ENCODE peak calls at places on chromosomes 13 and 19, in four cellular contexts. P is cardiac fibroblast, W is fibroblast of lung, F is AG10803. T is an unnamed sample.

GRCh38 chr13:49810464-49810824 is 18.0 kb upstream of the KPNA3 start:
- DNase-seq in W (no peak), F (no peak), P (no peak), T (no peak)

GRCh38 chr19:772730-773436 is 22.0 kb downstream of the MISP start:
- DNase-seq in F (no peak), W (no peak), P (no peak), T (no peak)

GRCh38 chr13:59176775-59177174 is 987.0 kb downstream of the DIAPH3 start:
- DNase-seq in W (no peak), F (no peak), P (no peak), T (no peak)

GRCh38 chr13:23558675-23559536 is 11.3 kb upstream of the TNFRSF19 start:
- DNase-seq in F (peak; percentile 95), P (peak; percentile 96), W (peak; percentile 92), T (peak; percentile 44)

GRCh38 chr13:63472736-63473135 is 2057.1 kb upstream of the PCDH20 start:
- DNase-seq in W (no peak), P (no peak), F (no peak), T (no peak)

GRCh38 chr19:33804021-33804799 is 7.5 kb downstream of the KCTD15 start:
- DNase-seq in F (peak; percentile 71), P (peak; percentile 84), W (peak; percentile 70), T (peak; percentile 57)

GRCh38 chr19:43755256-43755801 is 567 bp upstream of the SMG9 start:
- DNase-seq in W (peak; percentile 69), F (peak; percentile 61), P (peak; percentile 78), T (no peak)

GRCh38 chr13:45352031-45352430 is 11.0 kb upstream of the TPT1 start:
- DNase-seq in P (no peak), F (no peak), W (no peak), T (no peak)

GRCh38 chr13:32225494-32225931 is 89.7 kb downstream of the ZAR1L start:
- DNase-seq in F (peak; percentile 88), W (peak; percentile 69), P (peak; percentile 28), T (peak; percentile 80)

GRCh38 chr19:54457773-54458647 is 5.6 kb downstream of the LENG9 start:
- DNase-seq in P (no peak), W (no peak), F (no peak), T (no peak)

GRCh38 chr13:78382481-78382880 is 220.9 kb downstream of the POU4F1 start:
- DNase-seq in W (peak; percentile 30), P (no peak), F (no peak), T (no peak)

GRCh38 chr13:22926176-22927007 is 254.4 kb upstream of the SGCG start:
- DNase-seq in F (peak; percentile 17), W (peak; percentile 70), P (peak; percentile 31), T (no peak)

GRCh38 chr19:46806651-46807050 is 18.3 kb upstream of the SLC1A5 start:
- DNase-seq in W (no peak), P (no peak), F (no peak), T (no peak)

GRCh38 chr19:30882411-30883005 is 466.7 kb downstream of the TSHZ3 start:
- DNase-seq in W (no peak), F (no peak), P (no peak), T (no peak)

GRCh38 chr19:839146-839872 is 1.5 kb upstream of the PRTN3 start:
- DNase-seq in P (no peak), F (no peak), W (no peak), T (no peak)

GRCh38 chr13:27868639-27869435 is 51.0 kb upstream of the PDX1 start:
- DNase-seq in W (peak; percentile 8), F (peak; percentile 6), P (peak; percentile 16), T (no peak)

GRCh38 chr19:17243854-17244617 is 1.7 kb downstream of the NR2F6 start:
- DNase-seq in P (peak; percentile 54), F (peak; percentile 45), W (peak; percentile 38), T (no peak)

GRCh38 chr13:21420706-21421105 is 38.4 kb downstream of the ZDHHC20 start:
- DNase-seq in F (peak; percentile 12), W (peak; percentile 41), P (no peak), T (no peak)

GRCh38 chr19:33245948-33246728 is 20.5 kb upstream of the SLC7A10 start:
- DNase-seq in W (peak; percentile 30), P (peak; percentile 57), F (no peak), T (no peak)

GRCh38 chr13:26112843-26113242 is 61.0 kb upstream of the SHISA2 start:
- DNase-seq in P (no peak), W (peak; percentile 4), F (no peak), T (no peak)

GRCh38 chr13:98299954-98300350 is 122.9 kb upstream of the RNF113B start:
- DNase-seq in P (peak; percentile 14), F (no peak), W (peak; percentile 61), T (no peak)

GRCh38 chr13:98892077-98892476 is 85.8 kb downstream of the DOCK9 start:
- DNase-seq in P (no peak), W (no peak), F (no peak), T (no peak)

GRCh38 chr13:48862572-48862971 is 113.1 kb upstream of the FNDC3A start:
- DNase-seq in P (no peak), F (no peak), W (peak; percentile 39), T (no peak)

GRCh38 chr13:99123101-99124045 is 77.3 kb upstream of the UBAC2 start:
- DNase-seq in P (no peak), W (peak; percentile 1), F (peak; percentile 70), T (no peak)

GRCh38 chr19:54390942-54391577 is 24.2 kb upstream of the TTYH1 start:
- DNase-seq in F (peak; percentile 65), W (peak; percentile 63), P (peak; percentile 77), T (peak; percentile 53)

GRCh38 chr19:48271531-48272151 is 1.8 kb downstream of the ZNF114 start:
- DNase-seq in W (peak; percentile 50), P (peak; percentile 57), F (peak; percentile 47), T (no peak)

GRCh38 chr19:38650180-38650775 is 2.8 kb downstream of the ACTN4 start:
- DNase-seq in P (no peak), F (no peak), W (no peak), T (no peak)

GRCh38 chr13:110398564-110399507 is 91.8 kb downstream of the COL4A2 start:
- DNase-seq in P (peak; percentile 89), W (peak; percentile 70), F (peak; percentile 81), T (peak; percentile 79)

GRCh38 chr13:44249439-44249838 is 124.2 kb upstream of the SERP2 start:
- DNase-seq in P (peak; percentile 86), F (peak; percentile 83), W (peak; percentile 90), T (peak; percentile 89)

GRCh38 chr13:75473472-75473871 is 8.5 kb downstream of the TBC1D4 start:
- DNase-seq in P (no peak), W (peak; percentile 26), F (no peak), T (no peak)

GRCh38 chr19:33000510-33000909 is 28.5 kb downstream of the FAAP24 start:
- DNase-seq in F (no peak), W (no peak), P (no peak), T (no peak)

GRCh38 chr13:37306778-37307544 is 201.5 kb upstream of the CSNK1A1L start:
- DNase-seq in W (peak; percentile 93), P (peak; percentile 78), F (peak; percentile 95), T (peak; percentile 95)

GRCh38 chr13:44844786-44845185 is 144.5 kb downstream of the NUFIP1 start:
- DNase-seq in W (no peak), F (no peak), P (no peak), T (no peak)

GRCh38 chr19:2095338-2095938 is 688 bp downstream of the MOB3A start:
- DNase-seq in P (no peak), W (no peak), F (no peak), T (no peak)

GRCh38 chr13:42275506-42275905 is 3.6 kb downstream of the AKAP11 start:
- DNase-seq in P (no peak), W (no peak), F (no peak), T (no peak)

GRCh38 chr19:6522712-6523111 is 8.1 kb upstream of the TNFSF9 start:
- DNase-seq in P (no peak), W (no peak), F (no peak), T (no peak)

GRCh38 chr19:6516659-6517291 is 14.1 kb upstream of the TNFSF9 start:
- DNase-seq in W (peak; percentile 73), F (peak; percentile 78), P (peak; percentile 87), T (peak; percentile 69)

GRCh38 chr19:6524326-6524725 is 6.5 kb upstream of the TNFSF9 start:
- DNase-seq in W (no peak), P (peak; percentile 32), F (no peak), T (no peak)

GRCh38 chr19:6519289-6519688 is 11.5 kb upstream of the TNFSF9 start:
- DNase-seq in P (peak; percentile 73), W (peak; percentile 74), F (peak; percentile 80), T (peak; percentile 68)

GRCh38 chr19:6521718-6522646 is 8.8 kb upstream of the TNFSF9 start:
- DNase-seq in P (no peak), W (no peak), F (no peak), T (no peak)
- H3K4me3 ChIP-seq in P (no peak overlapping the region), W (no peak overlapping the region), F (no peak overlapping the region), T (no peak overlapping the region)

GRCh38 chr19:35740423-35741215 is 1.6 kb downstream of the IGFLR1 start:
- DNase-seq in P (peak; percentile 97), W (peak; percentile 95), F (peak; percentile 94), T (peak; percentile 91)
- TF ChIP-seq CTCF in P (peak; percentile 29), W (no peak), F (peak; percentile 26), T (peak; percentile 10)

GRCh38 chr13:39765801-39766463 is 110.5 kb downstream of the COG6 start:
- DNase-seq in W (peak; percentile 39), F (peak; percentile 56), P (peak; percentile 50), T (peak; percentile 57)
- H3K4me3 ChIP-seq in W (no peak overlapping the region), F (no peak overlapping the region), P (no peak overlapping the region), T (no peak overlapping the region)

GRCh38 chr19:57830071-57830602 is at the start of gene ZNF587B:
- DNase-seq in P (peak; percentile 90), F (no peak), W (peak; percentile 84), T (peak; percentile 44)
- TF ChIP-seq CTCF in P (no peak), F (peak; percentile 20), W (peak; percentile 31), T (peak; percentile 48)

GRCh38 chr19:7242601-7243258 is 51.5 kb downstream of the INSR start:
- DNase-seq in W (peak; percentile 49), P (peak; percentile 71), F (peak; percentile 89), T (no peak)
- H3K4me3 ChIP-seq in W (peak overlapping the region; percentile 2), P (no peak overlapping the region), F (peak overlapping the region; percentile 22), T (no peak overlapping the region)

DNA sequence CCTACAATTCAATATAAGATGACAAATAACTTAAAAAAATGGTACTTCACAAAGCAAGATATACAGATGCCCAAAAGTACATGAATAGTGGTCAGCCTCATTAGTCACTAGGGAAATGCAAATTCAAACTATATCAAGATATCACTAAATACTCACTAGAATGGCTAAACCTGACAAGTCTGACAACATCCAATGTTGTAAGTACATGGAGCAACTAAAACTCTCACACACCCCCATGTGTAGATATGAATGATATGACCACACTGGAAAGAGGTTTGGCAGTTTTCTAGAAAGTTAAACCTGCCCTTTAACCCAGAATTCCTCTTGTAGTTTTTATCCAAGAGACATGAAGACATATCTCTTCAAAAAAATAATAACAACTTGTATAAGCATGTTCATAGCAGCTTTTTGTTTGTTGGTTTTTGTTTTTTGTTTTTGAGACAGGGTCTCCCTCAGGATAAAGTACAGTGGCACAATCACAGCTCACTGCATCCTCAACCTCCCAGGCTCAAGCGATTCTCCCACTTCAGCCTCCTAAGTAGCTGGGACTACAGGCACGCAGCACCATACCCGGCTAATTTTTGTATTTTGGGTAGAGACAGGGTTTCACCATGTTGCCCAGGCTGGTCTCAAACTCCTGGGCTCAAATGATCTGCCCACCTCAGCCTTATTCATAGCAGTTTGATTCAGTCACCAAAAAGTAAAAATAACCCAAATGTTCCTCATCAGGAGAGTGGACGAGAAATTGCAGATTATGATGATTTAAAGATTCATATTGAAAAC is 55.1 kb downstream of the RFX2 start:
- DNase-seq in W (no peak), P (no peak), F (no peak), T (no peak)
- TF ChIP-seq CTCF in W (no peak), P (no peak), F (no peak), T (no peak)

GRCh38 chr19:51861870-51862622 is 25.7 kb downstream of the ZNF577 start:
- DNase-seq in F (no peak), W (no peak), P (no peak), T (no peak)
- H3K4me3 ChIP-seq in F (no peak overlapping the region), W (no peak overlapping the region), P (no peak overlapping the region), T (no peak overlapping the region)